ENCODE peak calls at places on chromosomes 7 and 10, in ten cellular contexts. S, R, M, C, L, Z, H, J, E and N are unnamed samples.

GRCh38 chr10:28681345-28681763 is 4.0 kb downstream of the BAMBI start:
- DNase-seq in S (no peak), J (no peak), L (no peak), R (no peak), Z (no peak), C (no peak), H (no peak), M (no peak), E (peak), N (no peak)

GRCh38 chr10:13331641-13332040 is 16.5 kb downstream of the SEPHS1 start:
- DNase-seq in E (peak), C (no peak), S (no peak), L (no peak), M (no peak), H (no peak), J (no peak), R (no peak), Z (peak), N (no peak)

GRCh38 chr7:68158686-68159255 is 1162.1 kb downstream of the TYW1 start:
- DNase-seq in E (no peak), J (no peak), Z (no peak), C (no peak), R (no peak), S (no peak), M (no peak), L (no peak), H (no peak), N (no peak)

GRCh38 chr10:70481831-70482530 is 3.4 kb downstream of the PALD1 start:
- DNase-seq in C (no peak), E (no peak), J (no peak), R (no peak), H (no peak), S (no peak), M (peak), Z (no peak), L (no peak), N (no peak)

GRCh38 chr7:48389977-48390376 is 218.7 kb downstream of the ABCA13 start:
- DNase-seq in C (no peak), R (peak), M (no peak), E (peak), L (peak), J (no peak), H (no peak), S (no peak), Z (peak), N (no peak)

GRCh38 chr10:73941300-73941699 is 30.4 kb downstream of the PLAU start:
- DNase-seq in R (no peak), M (no peak), J (no peak), C (no peak), L (peak), E (peak), H (no peak), S (no peak), Z (peak), N (no peak)

GRCh38 chr10:122725768-122726167 is 26.1 kb upstream of the C10orf120 start:
- DNase-seq in E (no peak), R (no peak), H (no peak), Z (no peak), S (no peak), J (no peak), C (peak), M (no peak), L (no peak), N (no peak)

GRCh38 chr7:41003031-41003925 is 699.6 kb downstream of the INHBA start:
- DNase-seq in R (no peak), L (peak), S (peak), M (peak), C (peak), J (no peak), E (peak), Z (peak), H (no peak), N (no peak)

GRCh38 chr7:70314221-70314620 is 715.9 kb downstream of the AUTS2 start:
- DNase-seq in S (no peak), H (no peak), Z (no peak), M (no peak), R (no peak), C (no peak), E (no peak), L (no peak), J (no peak), N (no peak)

GRCh38 chr7:70267381-70267780 is 669.1 kb downstream of the AUTS2 start:
- DNase-seq in E (no peak), L (no peak), J (no peak), R (no peak), C (no peak), S (no peak), M (no peak), Z (no peak), H (no peak), N (no peak)

GRCh38 chr10:13990392-13990805 is 340.3 kb downstream of the FRMD4A start:
- DNase-seq in J (no peak), R (no peak), S (no peak), E (peak), H (no peak), Z (no peak), L (peak), C (no peak), M (peak), N (peak)

GRCh38 chr7:41280491-41280890 is 422.4 kb downstream of the INHBA start:
- DNase-seq in H (no peak), M (no peak), E (no peak), R (no peak), L (no peak), C (no peak), Z (no peak), J (no peak), S (no peak), N (no peak)

GRCh38 chr10:17206210-17206709 is 4.8 kb upstream of the TRDMT1 start:
- DNase-seq in Z (peak), E (peak), M (no peak), C (no peak), H (no peak), S (no peak), J (no peak), R (peak), L (peak), N (no peak)

GRCh38 chr10:28263136-28263857 is 39.6 kb downstream of the MPP7 start:
- DNase-seq in C (no peak), Z (no peak), E (no peak), H (no peak), S (no peak), J (no peak), R (no peak), M (no peak), L (no peak), N (no peak)

GRCh38 chr7:95493247-95493646 is 7.5 kb downstream of the ASB4 start:
- DNase-seq in E (peak), S (no peak), Z (peak), L (peak), J (no peak), R (no peak), M (no peak), C (no peak), H (no peak), N (no peak)

GRCh38 chr10:78407009-78407711 is 373.5 kb downstream of the RPS24 start:
- DNase-seq in C (peak), M (peak), L (no peak), E (peak), Z (peak), H (peak), J (no peak), S (peak), R (peak), N (peak)

GRCh38 chr7:85090138-85090537 is 96.7 kb downstream of the SEMA3D start:
- DNase-seq in R (no peak), H (no peak), E (no peak), S (no peak), Z (no peak), M (peak), L (no peak), C (no peak), J (no peak), N (no peak)

GRCh38 chr10:34124522-34125035 is 690.5 kb downstream of the PARD3 start:
- DNase-seq in E (peak), Z (peak), J (no peak), S (no peak), M (no peak), L (peak), H (no peak), C (peak), R (no peak), N (no peak)

GRCh38 chr10:131403936-131404335 is 92.4 kb upstream of the TCERG1L start:
- DNase-seq in Z (no peak), R (no peak), S (no peak), E (no peak), M (no peak), L (no peak), C (no peak), H (no peak), J (no peak), N (no peak)

GRCh38 chr7:24924375-24924774 is 55.6 kb downstream of the OSBPL3 start:
- DNase-seq in M (no peak), Z (no peak), R (no peak), J (no peak), H (no peak), C (no peak), S (no peak), E (no peak), L (no peak), N (no peak)

GRCh38 chr7:149856-150636 is 42.3 kb upstream of the FAM20C start:
- DNase-seq in M (peak), H (no peak), J (no peak), Z (no peak), R (no peak), S (no peak), C (no peak), L (peak), E (no peak), N (no peak)

GRCh38 chr10:27223964-27224363 is 16.6 kb downstream of the ACBD5 start:
- DNase-seq in E (peak), M (peak), C (no peak), L (peak), S (no peak), H (no peak), J (no peak), R (peak), Z (peak), N (no peak)

GRCh38 chr7:47839381-47839780 is 108.9 kb downstream of the PKD1L1 start:
- DNase-seq in C (no peak), S (no peak), H (no peak), E (no peak), L (no peak), Z (no peak), R (no peak), M (no peak), J (no peak), N (no peak)

GRCh38 chr10:49138361-49138891 is 4.6 kb upstream of the FAM170B start:
- DNase-seq in Z (no peak), L (peak), J (no peak), H (no peak), M (peak), E (peak), R (no peak), S (no peak), C (no peak), N (no peak)

GRCh38 chr7:64863021-64863420 is 40.1 kb upstream of the ZNF273 start:
- DNase-seq in H (no peak), M (no peak), R (no peak), L (no peak), C (no peak), E (no peak), Z (no peak), S (no peak), J (no peak), N (no peak)

GRCh38 chr7:158310924-158311713 is 276.5 kb downstream of the PTPRN2 start:
- DNase-seq in M (no peak), C (no peak), H (no peak), J (no peak), L (no peak), R (no peak), E (no peak), S (no peak), Z (no peak), N (no peak)

GRCh38 chr7:106057962-106058901 is 53.9 kb downstream of the SYPL1 start:
- DNase-seq in H (peak), C (no peak), M (no peak), R (no peak), S (peak), J (peak), L (peak), Z (peak), E (no peak), N (no peak)